ENCODE peak calls at places on chromosome 5, in seven cellular contexts. B is BJ, L is NCI-H1436, H is HCT116, P is pons, C is B cell, F is head of caudate nucleus. S is an unnamed sample.

GRCh38 chr5:179754024-179754423 is 21.4 kb downstream of the MAML1 start:
- DNase-seq in C (no peak), L (no peak), F (no peak), H (no peak), P (no peak), B (no peak), S (no peak)

GRCh38 chr5:36908544-36909260 is 32.1 kb downstream of the NIPBL start:
- DNase-seq in F (no peak), C (no peak), B (no peak), P (no peak), H (no peak), L (no peak), S (no peak)

GRCh38 chr5:59673438-59674058 is 220.0 kb downstream of the PDE4D start:
- DNase-seq in B (no peak), P (peak; percentile 62), H (peak; percentile 8), L (peak; percentile 12), F (no peak), C (no peak), S (no peak)

GRCh38 chr5:90434116-90434714 is 24.7 kb upstream of the CETN3 start:
- DNase-seq in H (peak; percentile 31), C (no peak), L (peak; percentile 34), B (no peak), F (peak; percentile 34), P (peak; percentile 62), S (peak; percentile 71)

GRCh38 chr5:73450041-73450598 is 1.5 kb upstream of the FOXD1 start:
- DNase-seq in C (no peak), H (no peak), L (no peak), P (no peak), F (no peak), B (no peak), S (no peak)

GRCh38 chr5:137304227-137304874 is 194.8 kb downstream of the SPOCK1 start:
- DNase-seq in F (no peak), P (peak; percentile 24), H (no peak), L (peak; percentile 33), C (no peak), B (no peak), S (no peak)

GRCh38 chr5:8829322-8830029 is 716.4 kb downstream of the SEMA5A start:
- DNase-seq in P (peak; percentile 25), C (no peak), F (no peak), H (no peak), L (no peak), B (peak; percentile 92), S (no peak)

GRCh38 chr5:40401965-40402364 is 277.8 kb upstream of the PTGER4 start:
- DNase-seq in P (no peak), L (no peak), C (no peak), B (peak; percentile 22), H (no peak), F (no peak), S (no peak)

GRCh38 chr5:21154526-21154925 is 1166.5 kb upstream of the CDH18 start:
- DNase-seq in B (no peak), C (no peak), P (no peak), F (no peak), H (no peak), L (no peak), S (no peak)

GRCh38 chr5:176629853-176630680 is at the start of the genes EIF4E1B and SNCB:
- DNase-seq in L (peak; percentile 31), B (no peak), H (no peak), C (peak; percentile 93), F (peak; percentile 76), P (no peak), S (peak; percentile 71)

GRCh38 chr5:6962256-6962655 is 249.0 kb downstream of the TENT4A start:
- DNase-seq in C (no peak), F (no peak), H (no peak), P (peak; percentile 8), L (no peak), B (no peak), S (no peak)

GRCh38 chr5:35855221-35855620 is 1.5 kb upstream of the IL7R start:
- DNase-seq in B (no peak), L (no peak), H (no peak), C (no peak), P (no peak), F (no peak), S (no peak)

GRCh38 chr5:171102877-171103610 is 206.0 kb upstream of the TLX3 start:
- DNase-seq in H (no peak), F (no peak), C (no peak), L (no peak), P (no peak), B (no peak), S (peak; percentile 40)

GRCh38 chr5:14908195-14908594 is 36.6 kb upstream of the ANKH start:
- DNase-seq in F (no peak), C (no peak), P (no peak), B (no peak), H (no peak), L (no peak), S (no peak)

GRCh38 chr5:124948062-124948753 is 201.8 kb upstream of the ZNF608 start:
- DNase-seq in C (no peak), H (no peak), B (no peak), L (peak; percentile 24), P (peak; percentile 15), F (no peak), S (no peak)